ENCODE peak calls at places on chromosomes 16 and 17, in ten cellular contexts. V is H9; I is tibial artery; E is CD4-positive, alpha-beta T cell; H is tibial nerve; X is left lung; O is endothelial cell of umbilical vein; U is heart right ventricle; T is breast epithelium; L is fibroblast of lung. W is an unnamed sample.
A peak's percentile ranks its signal among the peaks of the same experiment; 100 is the strongest.

GRCh38 chr17:79306688-79307323 is 232.2 kb downstream of the ENGASE start:
- DNase-seq in V (no peak), I (peak; percentile 84), E (no peak), H (no peak), X (peak; percentile 37), O (no peak), U (peak; percentile 45), T (peak; percentile 18), L (no peak), W (no peak)

GRCh38 chr17:41107941-41108445 is 2.8 kb downstream of the KRTAP4-9 start:
- DNase-seq in V (no peak), I (no peak), E (no peak), H (no peak), X (no peak), O (no peak), U (no peak), T (no peak), L (peak; percentile 40), W (no peak)

GRCh38 chr16:31002810-31003209 is 7.6 kb downstream of the STX1B start:
- DNase-seq in V (no peak), I (no peak), E (no peak), H (no peak), X (no peak), O (no peak), U (no peak), T (no peak), L (no peak), W (no peak)

GRCh38 chr17:35947156-35947585 is 3.7 kb upstream of the LYZL6 start:
- DNase-seq in V (peak; percentile 81), I (no peak), E (peak; percentile 19), H (no peak), X (peak; percentile 42), O (peak; percentile 51), U (peak; percentile 32), T (no peak), L (peak; percentile 35), W (peak; percentile 57)

GRCh38 chr17:67390646-67391480 is 13.8 kb downstream of the PITPNC1 start:
- DNase-seq in V (no peak), I (peak; percentile 69), E (peak; percentile 39), H (no peak), X (peak; percentile 49), O (peak; percentile 93), U (peak; percentile 60), T (peak; percentile 24), L (peak; percentile 98), W (no peak)

GRCh38 chr16:83953796-83954576 is 946 bp downstream of the OSGIN1 start:
- DNase-seq in V (no peak), I (no peak), E (no peak), H (no peak), X (no peak), O (peak; percentile 46), U (no peak), T (peak; percentile 57), L (peak; percentile 44), W (peak; percentile 56)

GRCh38 chr16:56874800-56875199 is 9.8 kb downstream of the SLC12A3 start:
- DNase-seq in V (no peak), I (no peak), E (no peak), H (no peak), X (no peak), O (no peak), U (no peak), T (no peak), L (peak; percentile 73), W (no peak)

GRCh38 chr16:85003076-85003475 is 8.3 kb downstream of the ZDHHC7 start:
- DNase-seq in V (peak; percentile 62), I (no peak), E (no peak), H (no peak), X (no peak), O (no peak), U (no peak), T (no peak), L (no peak), W (no peak)

GRCh38 chr17:66465701-66466100 is 163.3 kb downstream of the PRKCA start:
- DNase-seq in V (no peak), I (no peak), E (no peak), H (no peak), X (no peak), O (no peak), U (no peak), T (no peak), L (no peak), W (no peak)

GRCh38 chr16:19872179-19872863 is 12.3 kb downstream of the GPRC5B start:
- DNase-seq in V (no peak), I (no peak), E (no peak), H (no peak), X (no peak), O (no peak), U (no peak), T (no peak), L (no peak), W (no peak)

GRCh38 chr16:74726056-74726455 is 25.4 kb upstream of the MLKL start:
- DNase-seq in V (no peak), I (no peak), E (no peak), H (no peak), X (no peak), O (no peak), U (no peak), T (no peak), L (no peak), W (no peak)

GRCh38 chr17:65219124-65219523 is 82.0 kb downstream of the RGS9 start:
- DNase-seq in V (no peak), I (no peak), E (no peak), H (no peak), X (no peak), O (no peak), U (no peak), T (no peak), L (no peak), W (no peak)

GRCh38 chr16:75088934-75089333 is 27.6 kb downstream of the LDHD start:
- DNase-seq in V (no peak), I (no peak), E (no peak), H (no peak), X (no peak), O (no peak), U (no peak), T (no peak), L (no peak), W (no peak)

GRCh38 chr17:40515491-40516041 is 14.1 kb upstream of the TNS4 start:
- DNase-seq in V (no peak), I (peak; percentile 32), E (no peak), H (no peak), X (peak; percentile 24), O (no peak), U (no peak), T (no peak), L (no peak), W (no peak)

GRCh38 chr17:49670002-49670401 is 7.9 kb downstream of the SPOP start:
- DNase-seq in V (no peak), I (no peak), E (no peak), H (no peak), X (no peak), O (peak; percentile 77), U (no peak), T (no peak), L (no peak), W (no peak)

DNA sequence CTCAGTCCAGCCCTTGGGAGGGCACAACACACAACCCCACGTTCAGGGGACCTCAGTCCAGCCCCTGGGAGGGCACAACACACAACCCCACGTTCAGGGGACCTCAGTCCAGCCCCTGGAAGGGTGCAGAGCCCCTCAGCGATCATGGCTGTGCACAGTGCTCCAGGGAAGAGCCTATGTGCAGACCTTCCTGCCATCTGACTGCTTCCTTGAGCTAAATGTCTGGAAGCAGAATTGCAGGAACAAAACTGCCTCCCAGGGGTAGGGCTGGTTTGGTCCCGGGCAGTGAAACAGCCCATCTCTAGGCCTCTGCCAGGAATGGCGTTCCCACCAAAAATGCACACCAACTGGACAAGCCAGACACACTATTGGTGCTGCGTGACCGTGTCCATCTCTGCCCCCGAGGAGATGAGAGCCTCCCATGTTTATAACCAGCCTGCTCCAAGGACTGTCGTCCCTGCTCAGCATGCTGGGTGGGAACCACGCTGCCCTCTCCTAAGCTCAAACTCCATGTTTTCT is 44.0 kb downstream of the ZNF276 start:
- DNase-seq in V (no peak), I (no peak), E (no peak), H (no peak), X (no peak), O (no peak), U (no peak), T (no peak), L (no peak), W (no peak)
- H3K27ac ChIP-seq in V (no peak overlapping the region), I (no peak overlapping the region), E (peak overlapping the region; percentile 30), H (no peak overlapping the region), X (peak overlapping the region; percentile 88), O (no peak overlapping the region), U (peak overlapping the region; percentile 35), T (peak overlapping the region; percentile 68), L (no peak overlapping the region), W (peak overlapping the region; percentile 58)

GRCh38 chr16:66635406-66635805 is 30.9 kb downstream of the CMTM3 start:
- DNase-seq in V (no peak), I (no peak), E (no peak), H (no peak), X (no peak), O (no peak), U (no peak), T (no peak), L (no peak), W (no peak)
- TF ChIP-seq CTCF in V (no peak), I (no peak), E (no peak), H (no peak), X (no peak), O (no peak), U (no peak), T (no peak), L (no peak), W (no peak)

DNA sequence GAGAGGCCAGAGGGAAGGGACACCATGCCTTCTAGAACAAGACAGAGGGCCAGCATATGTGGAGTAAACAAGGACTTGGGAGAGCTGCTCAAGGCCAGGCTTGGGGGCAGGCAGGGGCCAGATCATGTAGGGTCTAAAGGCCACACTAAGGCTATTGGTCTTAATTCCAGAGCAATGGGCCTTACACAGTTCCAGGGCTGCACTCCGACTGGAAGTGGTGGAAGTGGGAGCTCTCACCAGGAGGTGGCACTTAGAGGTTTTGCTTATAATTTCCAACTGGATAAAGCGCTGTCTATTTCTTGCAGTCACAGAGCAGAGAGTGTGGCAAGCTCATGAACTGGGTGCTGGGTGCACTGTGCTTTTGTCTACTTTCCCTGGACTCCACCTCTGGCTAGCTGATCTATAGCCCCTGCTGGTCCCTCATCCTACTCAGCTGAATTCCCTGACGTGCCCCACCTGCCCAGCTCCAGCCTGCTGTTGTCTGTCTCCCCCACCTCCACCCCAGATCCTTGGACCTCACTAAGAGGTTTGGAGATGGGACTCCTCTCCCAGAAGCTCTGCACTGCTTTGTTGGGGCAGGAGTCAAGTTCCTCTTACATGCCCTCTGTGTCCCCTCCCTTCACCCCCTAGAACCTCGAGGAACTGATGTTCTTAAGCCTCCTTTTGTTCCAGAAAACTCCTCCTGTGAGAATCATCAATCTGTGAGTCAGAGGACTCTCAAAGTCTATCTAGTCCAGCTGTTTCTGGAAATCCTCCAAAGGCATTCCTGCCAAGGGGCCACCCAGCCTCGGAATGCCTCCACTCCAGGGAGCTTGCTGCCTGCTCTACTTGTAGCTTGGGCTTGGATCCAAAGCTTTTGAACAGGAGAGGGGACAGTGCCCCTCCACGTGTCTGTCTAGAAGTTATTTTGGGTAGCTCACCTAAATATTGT is 48.1 kb upstream of the KSR1 start:
- DNase-seq in V (no peak), I (no peak), E (no peak), H (no peak), X (no peak), O (peak; percentile 12), U (no peak), T (no peak), L (peak; percentile 57), W (no peak)
- H3K27ac ChIP-seq in V (no peak overlapping the region), I (no peak overlapping the region), E (no peak overlapping the region), H (no peak overlapping the region), X (no peak overlapping the region), O (no peak overlapping the region), U (no peak overlapping the region), T (no peak overlapping the region), L (no peak overlapping the region), W (no peak overlapping the region)

GRCh38 chr17:53150101-53150698 is 672.5 kb upstream of the KIF2B start:
- DNase-seq in V (no peak), I (no peak), E (no peak), H (no peak), X (no peak), O (no peak), U (no peak), T (no peak), L (no peak), W (no peak)
- TF ChIP-seq CTCF in V (peak; percentile 64), I (no peak), E (no peak), H (peak; percentile 12), X (no peak), O (no peak), U (peak; percentile 25), T (no peak), L (no peak), W (no peak)